ENCODE peak calls at places on chromosome 5, in four cellular contexts. One of them, this sample, is unnamed.

GRCh38 chr5:167511-167910 is 23.8 kb upstream of the LRRC14B start:
- DNase-seq in neural progenitor cell: no peak
- DNase-seq in GM23248: no peak
- DNase-seq in NB4: no peak
- DNase-seq in this sample: peak

GRCh38 chr5:54275361-54275760 is 35.0 kb downstream of the ARL15 start:
- DNase-seq in neural progenitor cell: no peak
- DNase-seq in GM23248: peak
- DNase-seq in NB4: no peak
- DNase-seq in this sample: no peak

GRCh38 chr5:156052697-156053455 is 274.1 kb upstream of the SGCD start:
- DNase-seq in neural progenitor cell: no peak
- DNase-seq in GM23248: no peak
- DNase-seq in NB4: no peak
- DNase-seq in this sample: no peak

GRCh38 chr5:142874537-142874936 is 104.4 kb downstream of the ARHGAP26 start:
- DNase-seq in neural progenitor cell: no peak
- DNase-seq in GM23248: no peak
- DNase-seq in NB4: no peak
- DNase-seq in this sample: peak

GRCh38 chr5:79932510-79933504 is 58.3 kb downstream of the MTX3 start:
- DNase-seq in neural progenitor cell: no peak
- DNase-seq in GM23248: peak
- DNase-seq in NB4: no peak
- DNase-seq in this sample: no peak

GRCh38 chr5:92909545-92909962 is 671.5 kb downstream of the NR2F1-AS1 start:
- DNase-seq in neural progenitor cell: peak
- DNase-seq in GM23248: peak
- DNase-seq in NB4: peak
- DNase-seq in this sample: no peak

GRCh38 chr5:42896523-42896922 is 84.8 kb upstream of the SELENOP start:
- DNase-seq in neural progenitor cell: no peak
- DNase-seq in GM23248: no peak
- DNase-seq in NB4: no peak
- DNase-seq in this sample: no peak

GRCh38 chr5:35316611-35317307 is 86.5 kb upstream of the PRLR start:
- DNase-seq in neural progenitor cell: no peak
- DNase-seq in GM23248: peak
- DNase-seq in NB4: no peak
- DNase-seq in this sample: no peak

GRCh38 chr5:160266044-160266718 is 36.9 kb downstream of the FABP6 start:
- DNase-seq in neural progenitor cell: no peak
- DNase-seq in GM23248: no peak
- DNase-seq in NB4: no peak
- DNase-seq in this sample: no peak
- H3K4me3 ChIP-seq in neural progenitor cell: no peak
- H3K4me3 ChIP-seq in GM23248: no peak
- H3K4me3 ChIP-seq in NB4: no peak
- H3K4me3 ChIP-seq in this sample: no peak

GRCh38 chr5:108727154-108727638 is 20.5 kb upstream of the FER start:
- DNase-seq in neural progenitor cell: peak
- DNase-seq in GM23248: peak
- DNase-seq in NB4: no peak
- DNase-seq in this sample: peak

GRCh38 chr5:108727639-108728565 is 19.8 kb upstream of the FER start:
- DNase-seq in neural progenitor cell: peak
- DNase-seq in GM23248: peak
- DNase-seq in NB4: peak
- DNase-seq in this sample: peak

GRCh38 chr5:108728566-108729305 is 19.0 kb upstream of the FER start:
- DNase-seq in neural progenitor cell: no peak
- DNase-seq in GM23248: no peak
- DNase-seq in NB4: peak
- DNase-seq in this sample: no peak

GRCh38 chr5:108730617-108731340 is 16.9 kb upstream of the FER start:
- DNase-seq in neural progenitor cell: no peak
- DNase-seq in GM23248: no peak
- DNase-seq in NB4: peak
- DNase-seq in this sample: peak

GRCh38 chr5:108729306-108729645 is 18.4 kb upstream of the FER start:
- DNase-seq in neural progenitor cell: no peak
- DNase-seq in GM23248: no peak
- DNase-seq in NB4: no peak
- DNase-seq in this sample: no peak
- H3K4me3 ChIP-seq in neural progenitor cell: no peak
- H3K4me3 ChIP-seq in GM23248: no peak
- H3K4me3 ChIP-seq in NB4: peak
- H3K4me3 ChIP-seq in this sample: no peak

GRCh38 chr5:84385705-84386104 is 1.0 kb upstream of the EDIL3 start:
- DNase-seq in neural progenitor cell: no peak
- DNase-seq in GM23248: no peak
- DNase-seq in NB4: no peak
- DNase-seq in this sample: no peak
- H3K4me3 ChIP-seq in neural progenitor cell: peak
- H3K4me3 ChIP-seq in GM23248: no peak
- H3K4me3 ChIP-seq in NB4: no peak
- H3K4me3 ChIP-seq in this sample: peak

GRCh38 chr5:151718653-151719052 is 31.9 kb upstream of the SPARC start:
- DNase-seq in neural progenitor cell: no peak
- DNase-seq in GM23248: peak
- DNase-seq in NB4: no peak
- DNase-seq in this sample: no peak

GRCh38 chr5:151720195-151720594 is 33.5 kb upstream of the SPARC start:
- DNase-seq in neural progenitor cell: no peak
- DNase-seq in GM23248: no peak
- DNase-seq in NB4: peak
- DNase-seq in this sample: no peak

GRCh38 chr5:151719228-151719861 is 32.6 kb upstream of the SPARC start:
- DNase-seq in neural progenitor cell: peak
- DNase-seq in GM23248: peak
- DNase-seq in NB4: peak
- DNase-seq in this sample: no peak

GRCh38 chr5:151721812-151722391 is 35.2 kb upstream of the SPARC start:
- DNase-seq in neural progenitor cell: no peak
- DNase-seq in GM23248: no peak
- DNase-seq in NB4: no peak
- DNase-seq in this sample: no peak

GRCh38 chr5:151721087-151721646 is 34.5 kb upstream of the SPARC start:
- DNase-seq in neural progenitor cell: no peak
- DNase-seq in GM23248: no peak
- DNase-seq in NB4: peak
- DNase-seq in this sample: no peak
- H3K4me3 ChIP-seq in neural progenitor cell: no peak
- H3K4me3 ChIP-seq in GM23248: no peak
- H3K4me3 ChIP-seq in NB4: no peak
- H3K4me3 ChIP-seq in this sample: no peak

DNA sequence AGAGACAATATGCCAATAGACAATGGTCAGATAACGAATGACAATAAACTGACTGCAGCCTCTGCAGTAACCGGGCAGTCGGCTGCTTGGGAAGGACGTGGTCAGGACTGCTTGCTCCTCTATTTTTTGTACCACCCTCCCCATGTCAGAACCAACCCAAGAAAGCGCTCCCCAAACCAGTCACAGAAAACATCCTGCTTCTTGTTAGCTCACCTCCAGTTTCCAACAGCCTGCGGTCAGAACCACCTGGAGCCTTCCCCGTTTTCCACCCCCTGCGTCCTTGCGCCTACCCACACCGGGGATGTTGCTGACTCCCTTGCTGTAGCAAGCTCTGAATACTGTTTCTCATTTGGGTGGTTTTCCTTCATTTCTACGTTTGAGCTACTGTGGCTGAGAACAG is 1.7 kb upstream of the MRNIP start:
- DNase-seq in neural progenitor cell: no peak
- DNase-seq in GM23248: peak
- DNase-seq in NB4: no peak
- DNase-seq in this sample: no peak
- H3K4me3 ChIP-seq in neural progenitor cell: no peak
- H3K4me3 ChIP-seq in GM23248: peak
- H3K4me3 ChIP-seq in NB4: no peak
- H3K4me3 ChIP-seq in this sample: no peak

GRCh38 chr5:148829734-148830133 is 3.3 kb downstream of the ADRB2 start:
- DNase-seq in neural progenitor cell: no peak
- DNase-seq in GM23248: no peak
- DNase-seq in NB4: no peak
- DNase-seq in this sample: no peak

GRCh38 chr5:148828461-148829247 is 2.2 kb downstream of the ADRB2 start:
- DNase-seq in neural progenitor cell: no peak
- DNase-seq in GM23248: peak
- DNase-seq in NB4: peak
- DNase-seq in this sample: no peak

GRCh38 chr5:148826082-148826971 is at the start of gene ADRB2:
- DNase-seq in neural progenitor cell: peak
- DNase-seq in GM23248: peak
- DNase-seq in NB4: peak
- DNase-seq in this sample: peak

GRCh38 chr5:148829248-148829594 is 2.8 kb downstream of the ADRB2 start:
- DNase-seq in neural progenitor cell: no peak
- DNase-seq in GM23248: no peak
- DNase-seq in NB4: no peak
- DNase-seq in this sample: no peak

DNA sequence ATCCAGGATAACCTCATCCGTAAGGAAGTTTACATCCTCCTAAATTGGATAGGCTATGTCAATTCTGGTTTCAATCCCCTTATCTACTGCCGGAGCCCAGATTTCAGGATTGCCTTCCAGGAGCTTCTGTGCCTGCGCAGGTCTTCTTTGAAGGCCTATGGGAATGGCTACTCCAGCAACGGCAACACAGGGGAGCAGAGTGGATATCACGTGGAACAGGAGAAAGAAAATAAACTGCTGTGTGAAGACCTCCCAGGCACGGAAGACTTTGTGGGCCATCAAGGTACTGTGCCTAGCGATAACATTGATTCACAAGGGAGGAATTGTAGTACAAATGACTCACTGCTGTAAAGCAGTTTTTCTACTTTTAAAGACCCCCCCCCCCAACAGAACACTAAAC is 1.3 kb downstream of the ADRB2 start:
- DNase-seq in neural progenitor cell: no peak
- DNase-seq in GM23248: no peak
- DNase-seq in NB4: peak
- DNase-seq in this sample: no peak
- H3K4me3 ChIP-seq in neural progenitor cell: no peak
- H3K4me3 ChIP-seq in GM23248: no peak
- H3K4me3 ChIP-seq in NB4: peak
- H3K4me3 ChIP-seq in this sample: peak

GRCh38 chr5:178794433-178794832 is 64.0 kb upstream of the ZNF354A start:
- DNase-seq in neural progenitor cell: no peak
- DNase-seq in GM23248: no peak
- DNase-seq in NB4: no peak
- DNase-seq in this sample: no peak

GRCh38 chr5:178801021-178801420 is 58.7 kb upstream of the ZNF354B start:
- DNase-seq in neural progenitor cell: no peak
- DNase-seq in GM23248: no peak
- DNase-seq in NB4: no peak
- DNase-seq in this sample: no peak

GRCh38 chr5:178796165-178796945 is 63.4 kb upstream of the ZNF354B start:
- DNase-seq in neural progenitor cell: no peak
- DNase-seq in GM23248: no peak
- DNase-seq in NB4: no peak
- DNase-seq in this sample: no peak

GRCh38 chr5:178797101-178797521 is 62.6 kb upstream of the ZNF354B start:
- DNase-seq in neural progenitor cell: no peak
- DNase-seq in GM23248: no peak
- DNase-seq in NB4: no peak
- DNase-seq in this sample: no peak

GRCh38 chr5:178797546-178798105 is 62.1 kb upstream of the ZNF354B start:
- DNase-seq in neural progenitor cell: no peak
- DNase-seq in GM23248: no peak
- DNase-seq in NB4: no peak
- DNase-seq in this sample: no peak
- H3K4me3 ChIP-seq in neural progenitor cell: no peak
- H3K4me3 ChIP-seq in GM23248: no peak
- H3K4me3 ChIP-seq in NB4: no peak
- H3K4me3 ChIP-seq in this sample: no peak

GRCh38 chr5:75727931-75728330 is 10.7 kb upstream of the POC5 start:
- DNase-seq in neural progenitor cell: no peak
- DNase-seq in GM23248: no peak
- DNase-seq in NB4: no peak
- DNase-seq in this sample: no peak
- H3K4me3 ChIP-seq in neural progenitor cell: no peak
- H3K4me3 ChIP-seq in GM23248: no peak
- H3K4me3 ChIP-seq in NB4: no peak
- H3K4me3 ChIP-seq in this sample: no peak

GRCh38 chr5:177131711-177132503 is 1.7 kb upstream of the NSD1 start:
- DNase-seq in neural progenitor cell: peak
- DNase-seq in GM23248: no peak
- DNase-seq in NB4: no peak
- DNase-seq in this sample: no peak

GRCh38 chr5:177133845-177134652 is 476 bp downstream of the NSD1 start:
- DNase-seq in neural progenitor cell: peak
- DNase-seq in GM23248: peak
- DNase-seq in NB4: peak
- DNase-seq in this sample: peak

GRCh38 chr5:177134653-177135225 is 1.2 kb downstream of the NSD1 start:
- DNase-seq in neural progenitor cell: no peak
- DNase-seq in GM23248: peak
- DNase-seq in NB4: peak
- DNase-seq in this sample: no peak

GRCh38 chr5:177132504-177133118 is 962 bp upstream of the NSD1 start:
- DNase-seq in neural progenitor cell: peak
- DNase-seq in GM23248: peak
- DNase-seq in NB4: peak
- DNase-seq in this sample: peak

GRCh38 chr5:177133119-177133844 is at the start of gene NSD1:
- DNase-seq in neural progenitor cell: peak
- DNase-seq in GM23248: peak
- DNase-seq in NB4: peak
- DNase-seq in this sample: peak
- H3K4me3 ChIP-seq in neural progenitor cell: peak
- H3K4me3 ChIP-seq in GM23248: peak
- H3K4me3 ChIP-seq in NB4: peak
- H3K4me3 ChIP-seq in this sample: peak

This sample was measured in tibial artery.